ENCODE peak calls at places on chromosomes 6 and 20, in four cellular contexts. W is stomach, F is suprapubic skin, O is uterus. Q is an unnamed sample.

GRCh38 chr6:157346371-157346770 is 23.1 kb upstream of the TMEM242 start:
- DNase-seq in W (no peak), F (no peak), O (no peak), Q (no peak)

GRCh38 chr6:111573118-111573883 is 32.4 kb downstream of the TRAF3IP2 start:
- DNase-seq in F (no peak), W (no peak), O (no peak), Q (no peak)

GRCh38 chr20:31596831-31597482 is 8.1 kb upstream of the ID1 start:
- DNase-seq in F (no peak), W (no peak), O (no peak), Q (no peak)

GRCh38 chr6:6810727-6811126 is 222.2 kb downstream of the LY86 start:
- DNase-seq in F (no peak), W (no peak), O (no peak), Q (no peak)

GRCh38 chr6:113318553-113318952 is 538.6 kb upstream of the MARCKS start:
- DNase-seq in F (no peak), W (no peak), O (no peak), Q (no peak)

GRCh38 chr20:58112017-58112781 is 116.3 kb downstream of the ANKRD60 start:
- DNase-seq in W (no peak), F (peak; percentile 63), O (no peak), Q (no peak)

GRCh38 chr6:45156075-45156474 is 172.1 kb upstream of the RUNX2 start:
- DNase-seq in W (no peak), O (no peak), F (no peak), Q (no peak)

GRCh38 chr20:5153152-5153467 is 26.3 kb downstream of the CDS2 start:
- DNase-seq in F (no peak), W (no peak), O (no peak), Q (no peak)

GRCh38 chr20:11387189-11387754 is 530.4 kb upstream of the BTBD3 start:
- DNase-seq in O (no peak), F (no peak), W (no peak), Q (no peak)

GRCh38 chr20:49942942-49943341 is 6.7 kb downstream of the RNF114 start:
- DNase-seq in O (no peak), F (no peak), W (no peak), Q (no peak)

GRCh38 chr6:79330723-79331122 is 96.2 kb upstream of the HMGN3 start:
- DNase-seq in O (no peak), F (no peak), W (no peak), Q (no peak)

GRCh38 chr6:116332096-116332495 is 38.7 kb upstream of the DSE start:
- DNase-seq in W (no peak), O (no peak), F (no peak), Q (no peak)

GRCh38 chr20:17889226-17889625 is 79.4 kb downstream of the SNX5 start:
- DNase-seq in F (no peak), W (no peak), O (no peak), Q (no peak)
- TF ChIP-seq CTCF in F (no peak), W (no peak), O (no peak), Q (no peak)

GRCh38 chr6:34338377-34338776 is 54.1 kb downstream of the NUDT3 start:
- DNase-seq in W (no peak), O (no peak), F (no peak), Q (no peak)

GRCh38 chr6:34334796-34335416 is 57.6 kb downstream of the NUDT3 start:
- DNase-seq in W (no peak), O (no peak), F (no peak), Q (no peak)

GRCh38 chr6:34332255-34333198 is 59.9 kb downstream of the NUDT3 start:
- DNase-seq in O (no peak), W (no peak), F (no peak), Q (no peak)

GRCh38 chr6:34331361-34332050 is 61.0 kb downstream of the NUDT3 start:
- DNase-seq in W (no peak), F (no peak), O (no peak), Q (no peak)

DNA sequence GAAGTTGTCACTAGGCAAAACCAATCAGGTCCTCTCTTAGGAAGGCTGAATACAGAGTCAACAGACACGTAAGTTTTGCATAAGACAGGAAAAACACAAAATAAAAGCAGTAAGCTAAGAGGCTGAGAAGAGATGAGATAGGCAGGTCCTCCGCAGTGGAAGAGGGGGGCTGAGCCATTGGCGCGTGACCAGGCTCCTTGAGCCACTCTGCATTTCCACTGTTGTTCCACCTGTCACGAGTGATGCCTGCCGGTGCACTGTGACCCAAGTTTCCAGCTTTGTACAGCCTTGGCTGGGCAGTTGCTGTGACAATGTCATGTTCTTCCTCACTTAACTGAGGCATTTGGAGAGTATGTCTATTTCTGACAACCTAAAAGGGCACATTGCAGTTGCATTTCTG is 58.6 kb downstream of the NUDT3 start:
- DNase-seq in O (no peak), W (no peak), F (no peak), Q (no peak)
- TF ChIP-seq POLR2A in O (no peak), W (no peak), F (no peak), Q (no peak)

GRCh38 chr6:21666200-21666671 is 72.7 kb downstream of the SOX4 start:
- DNase-seq in O (peak; percentile 39), W (no peak), F (no peak), Q (no peak)
- H3K4me3 ChIP-seq in O (peak overlapping the region; percentile 80), W (peak overlapping the region; percentile 58), F (peak overlapping the region; percentile 56), Q (peak overlapping the region; percentile 39)

GRCh38 chr6:2854394-2854982 is 12.8 kb upstream of the SERPINB1 start:
- DNase-seq in O (no peak), W (no peak), F (no peak), Q (no peak)
- TF ChIP-seq CTCF in O (no peak), W (no peak), F (no peak), Q (no peak)

GRCh38 chr6:19837511-19838441 is 606 bp downstream of the ID4 start:
- DNase-seq in F (peak; percentile 65), O (peak; percentile 28), W (peak; percentile 39), Q (no peak)

GRCh38 chr6:19835605-19836004 is 1.6 kb upstream of the ID4 start:
- DNase-seq in O (no peak), F (no peak), W (no peak), Q (no peak)

GRCh38 chr6:19838442-19839236 is 1.5 kb downstream of the ID4 start:
- DNase-seq in F (peak; percentile 71), W (peak; percentile 74), O (peak; percentile 21), Q (no peak)

GRCh38 chr6:19834858-19835257 is 2.3 kb upstream of the ID4 start:
- DNase-seq in F (no peak), O (no peak), W (no peak), Q (no peak)

GRCh38 chr6:19836799-19837510 is at the start of gene ID4:
- DNase-seq in W (peak; percentile 89), F (peak; percentile 98), O (peak; percentile 93), Q (peak; percentile 80)
- TF ChIP-seq POLR2A in W (no peak), F (peak; percentile 95), O (peak; percentile 98), Q (peak; percentile 97)

Q was measured in tibial nerve.